ENCODE peak calls at places on chromosomes 12 and 14, in four cellular contexts. L, F, R and P are unnamed samples.
A peak's percentile ranks its signal among the peaks of the same experiment; 100 is the strongest.

GRCh38 chr14:104870368-104871144 is 5.5 kb downstream of the CEP170B start:
- DNase-seq in L (peak; percentile 58), F (peak; percentile 68), R (no peak), P (no peak)

GRCh38 chr14:59262717-59263469 is 74.4 kb downstream of the DAAM1 start:
- DNase-seq in R (no peak), F (peak; percentile 47), L (peak; percentile 23), P (no peak)

GRCh38 chr14:81453166-81453766 is 53.1 kb upstream of the STON2 start:
- DNase-seq in F (peak; percentile 79), R (peak; percentile 69), L (peak; percentile 70), P (peak; percentile 54)

GRCh38 chr14:95442633-95443021 is 73.8 kb downstream of the SYNE3 start:
- DNase-seq in R (peak; percentile 92), L (peak; percentile 84), F (peak; percentile 85), P (peak; percentile 82)

GRCh38 chr14:67472726-67473125 is 15.8 kb downstream of the TMEM229B start:
- DNase-seq in L (no peak), R (no peak), F (no peak), P (no peak)

GRCh38 chr12:94178886-94179285 is 30.5 kb downstream of the PLXNC1 start:
- DNase-seq in L (no peak), F (no peak), R (no peak), P (no peak)

GRCh38 chr12:98758331-98758730 is 113.2 kb downstream of the APAF1 start:
- DNase-seq in F (no peak), L (peak; percentile 25), R (no peak), P (no peak)

GRCh38 chr12:54592316-54592715 is 3.9 kb upstream of the PPP1R1A start:
- DNase-seq in L (no peak), R (no peak), F (no peak), P (peak; percentile 49)

GRCh38 chr12:19620222-19620621 is 180.9 kb downstream of the AEBP2 start:
- DNase-seq in L (no peak), F (no peak), R (no peak), P (no peak)

GRCh38 chr14:71855399-71856036 is 76.7 kb upstream of the RGS6 start:
- DNase-seq in R (peak; percentile 88), L (peak; percentile 62), F (peak; percentile 88), P (peak; percentile 68)

GRCh38 chr14:65179918-65180724 is 77.8 kb upstream of the MAX start:
- DNase-seq in L (peak; percentile 81), F (no peak), R (peak; percentile 43), P (no peak)

GRCh38 chr14:106845286-106846087 is 1319.1 kb downstream of the TMEM121 start:
- DNase-seq in L (peak; percentile 81), R (peak; percentile 59), F (no peak), P (peak; percentile 12)

GRCh38 chr12:90037740-90038139 is 329.1 kb upstream of the ATP2B1 start:
- DNase-seq in L (no peak), R (no peak), F (no peak), P (no peak)

GRCh38 chr12:26791328-26791791 is 41.6 kb downstream of the ITPR2 start:
- DNase-seq in F (no peak), L (no peak), R (no peak), P (no peak)

GRCh38 chr12:117069126-117069788 is 30.0 kb downstream of the TESC start:
- DNase-seq in F (no peak), R (no peak), L (no peak), P (no peak)

GRCh38 chr14:53062856-53063255 is 90.3 kb downstream of the DDHD1 start:
- DNase-seq in L (no peak), R (no peak), F (no peak), P (no peak)

GRCh38 chr14:103386632-103387329 is 1.6 kb downstream of the MARK3 start:
- DNase-seq in R (peak; percentile 37), L (no peak), F (peak; percentile 37), P (no peak)

GRCh38 chr12:119182701-119183493 is 4.2 kb downstream of the HSPB8 start:
- DNase-seq in F (no peak), R (no peak), L (no peak), P (peak; percentile 79)

GRCh38 chr14:69241577-69241976 is 18.4 kb upstream of the GALNT16 start:
- DNase-seq in R (no peak), F (no peak), L (no peak), P (no peak)

GRCh38 chr12:21881950-21882349 is 59.3 kb downstream of the ABCC9 start:
- DNase-seq in R (no peak), L (no peak), F (no peak), P (no peak)

GRCh38 chr14:96167224-96168148 is 37.2 kb upstream of the BDKRB2 start:
- DNase-seq in L (no peak), F (no peak), R (no peak), P (no peak)

GRCh38 chr12:15608931-15609330 is 180.3 kb downstream of the EPS8 start:
- DNase-seq in R (no peak), L (no peak), F (no peak), P (no peak)

GRCh38 chr12:104555650-104556049 is 98.9 kb downstream of the CHST11 start:
- DNase-seq in F (no peak), R (no peak), L (peak; percentile 11), P (peak; percentile 66)

GRCh38 chr14:105817971-105818711 is 291.8 kb downstream of the TMEM121 start:
- DNase-seq in R (no peak), L (no peak), F (no peak), P (no peak)

GRCh38 chr12:122004633-122005071 is 17.0 kb upstream of the BCL7A start:
- DNase-seq in F (no peak), L (no peak), R (no peak), P (no peak)

GRCh38 chr12:108611884-108612415 is 14.1 kb upstream of the TMEM119 start:
- DNase-seq in L (no peak), R (no peak), F (peak; percentile 91), P (no peak)

GRCh38 chr12:85627584-85627983 is 208.6 kb downstream of the RASSF9 start:
- DNase-seq in L (no peak), F (no peak), R (no peak), P (no peak)

DNA sequence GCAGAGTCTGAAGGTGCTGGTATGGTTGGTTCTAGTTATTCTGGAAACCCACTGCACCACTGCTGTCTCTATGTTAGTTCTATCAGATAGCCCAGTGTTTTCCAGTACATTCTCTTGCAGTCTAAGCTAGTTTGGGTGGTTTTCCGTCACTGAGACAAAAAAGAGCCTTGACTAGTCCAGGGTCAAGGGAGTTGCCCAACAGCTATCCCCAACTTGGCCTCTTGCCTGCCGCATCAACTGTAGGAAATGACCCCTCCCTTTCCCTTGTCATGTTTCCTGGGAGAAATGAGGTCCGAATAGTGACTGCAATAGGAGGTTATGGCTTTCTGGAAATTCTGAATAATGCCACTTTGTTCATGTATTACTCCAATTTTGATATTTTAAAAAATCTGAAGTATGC is 160.4 kb downstream of the EFCAB11 start:
- DNase-seq in L (peak; percentile 13), R (no peak), F (no peak), P (no peak)
- H3K27ac ChIP-seq in L (no peak overlapping the region), R (no peak overlapping the region), F (no peak overlapping the region), P (no peak overlapping the region)

DNA sequence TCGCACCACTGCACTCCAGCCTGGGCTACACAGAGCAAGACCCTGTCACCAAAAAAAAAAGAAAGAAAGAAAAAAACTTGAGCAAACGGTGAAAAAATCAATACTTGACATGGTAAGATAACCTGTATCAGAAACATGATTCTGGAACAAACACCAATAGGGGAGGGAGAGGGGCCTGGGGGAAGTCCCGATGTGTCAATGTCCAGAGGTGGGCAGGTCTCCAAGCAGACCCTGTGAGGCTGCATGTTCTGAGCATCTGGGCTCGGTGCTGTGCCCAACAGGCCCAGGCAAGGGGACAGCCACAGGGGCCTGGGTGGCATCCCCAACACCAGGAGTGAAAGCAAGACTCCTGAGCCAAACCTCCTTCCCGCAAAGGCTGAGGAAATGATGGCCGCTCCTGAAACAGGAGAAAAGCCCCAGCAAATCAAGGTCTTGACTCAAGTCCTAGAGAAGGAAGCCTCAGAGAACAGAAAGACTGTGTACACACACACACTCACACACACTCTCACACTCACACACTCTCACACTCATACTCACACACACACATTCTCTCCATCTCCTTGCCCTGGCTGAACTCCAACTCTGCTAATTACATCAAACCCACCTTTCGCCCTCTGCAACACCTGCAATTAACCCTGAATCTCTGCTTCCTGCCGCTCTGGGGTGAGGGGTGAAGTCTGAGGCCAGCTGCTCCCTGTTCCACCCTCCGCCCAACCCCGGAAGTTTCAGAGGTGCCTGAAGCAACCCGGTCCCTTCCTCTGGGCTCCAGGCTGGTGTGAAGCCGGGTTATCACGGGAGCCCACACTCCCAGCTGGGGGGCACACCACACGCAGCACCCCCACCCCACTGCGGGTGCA is 20.4 kb downstream of the CCDC88C start:
- DNase-seq in L (peak; percentile 70), F (peak; percentile 72), R (no peak), P (no peak)
- H3K4me3 ChIP-seq in L (no peak overlapping the region), F (peak overlapping the region; percentile 30), R (no peak overlapping the region), P (no peak overlapping the region)

DNA sequence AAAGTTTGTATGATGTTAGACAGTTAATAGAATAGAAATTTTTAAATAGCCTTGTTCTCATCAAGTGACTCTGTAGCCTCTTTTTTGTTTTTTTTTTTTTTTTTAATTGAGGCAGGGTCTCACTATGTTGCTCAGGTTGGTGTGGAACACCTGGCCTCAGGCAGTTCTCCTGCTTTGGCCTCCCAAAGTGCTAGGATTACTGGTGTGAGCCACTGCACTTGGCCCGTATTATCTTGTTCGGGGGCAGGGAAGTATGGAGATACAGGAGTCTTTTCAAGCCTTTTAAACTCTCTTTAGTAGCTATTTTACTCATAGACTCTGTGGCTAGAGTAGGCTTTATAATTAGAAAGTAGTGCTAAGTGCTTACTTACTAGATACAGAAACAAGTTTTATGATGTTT is 31.1 kb downstream of the FBXO34 start:
- DNase-seq in F (peak; percentile 14), L (no peak), R (no peak), P (no peak)
- H3K27ac ChIP-seq in F (no peak overlapping the region), L (no peak overlapping the region), R (no peak overlapping the region), P (no peak overlapping the region)

DNA sequence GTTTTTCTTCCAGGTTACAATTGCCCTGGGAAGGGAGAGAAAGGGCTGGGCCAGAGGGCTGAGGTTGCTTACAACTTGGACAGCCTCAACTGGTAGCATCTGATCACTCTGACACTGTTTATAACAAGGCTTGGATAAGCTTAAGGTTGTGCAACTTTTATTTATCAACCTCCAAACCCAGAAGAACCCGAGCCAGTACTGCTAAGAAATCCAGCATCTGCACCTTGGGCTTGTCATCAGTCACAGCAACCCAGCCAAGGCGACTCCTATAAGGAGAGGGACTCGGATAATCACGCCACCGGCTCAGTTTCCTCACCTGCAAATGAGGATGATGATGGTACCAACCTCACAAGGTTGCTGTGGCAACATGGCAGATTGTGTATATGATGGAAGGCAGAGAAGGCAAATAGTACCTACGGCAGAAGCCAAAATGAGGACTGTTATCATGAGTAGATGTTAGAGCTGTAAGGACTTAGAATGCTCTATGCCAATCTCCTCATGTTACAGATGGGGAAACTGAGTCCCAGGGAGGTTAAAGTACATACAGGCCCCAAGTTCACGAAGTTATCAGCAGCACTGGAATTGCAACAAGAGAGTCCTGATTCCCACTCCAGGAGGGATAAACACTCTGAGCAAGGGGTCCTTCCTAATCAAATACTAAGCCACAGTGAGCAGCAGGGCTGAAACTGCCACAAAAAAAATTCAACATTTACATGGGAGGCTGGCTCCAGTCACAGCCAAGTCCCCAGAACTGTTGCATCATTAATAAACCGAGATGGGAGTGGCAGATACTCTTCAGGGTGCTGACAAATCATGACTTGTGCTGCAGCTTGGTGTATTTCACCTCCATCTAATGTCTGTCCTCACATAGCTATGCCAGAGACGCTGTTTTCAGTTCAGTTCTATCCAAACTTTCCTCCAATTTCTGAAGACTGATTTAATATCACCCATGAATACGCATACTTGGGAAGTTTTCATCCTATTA is 24.4 kb downstream of the NUAK1 start:
- DNase-seq in R (no peak), F (no peak), L (no peak), P (no peak)
- H3K4me3 ChIP-seq in R (no peak overlapping the region), F (no peak overlapping the region), L (no peak overlapping the region), P (no peak overlapping the region)

GRCh38 chr12:68290126-68290525 is 36.7 kb upstream of the IL22 start:
- DNase-seq in F (no peak), R (no peak), L (no peak), P (no peak)
- H3K27ac ChIP-seq in F (no peak overlapping the region), R (no peak overlapping the region), L (no peak overlapping the region), P (no peak overlapping the region)